ENCODE peak calls at places on chromosome 9, in ten cellular contexts. W, T, R, Z, M, G, J, B, F and D are unnamed samples.

GRCh38 chr9:6689893-6690634 is 44.5 kb upstream of the GLDC start:
- DNase-seq in B (no peak), M (no peak), Z (no peak), W (no peak), G (no peak), T (no peak), F (no peak), J (no peak), R (no peak), D (no peak)

GRCh38 chr9:129568560-129569505 is 52.1 kb downstream of the C9orf50 start:
- DNase-seq in M (no peak), W (no peak), R (peak), B (peak), J (peak), G (no peak), F (peak), T (no peak), Z (no peak), D (no peak)

GRCh38 chr9:35452481-35452880 is 37.4 kb upstream of the RUSC2 start:
- DNase-seq in Z (no peak), T (no peak), G (no peak), J (no peak), R (no peak), B (no peak), M (no peak), F (peak), W (no peak), D (no peak)

GRCh38 chr9:33287087-33287490 is 3.2 kb upstream of the NFX1 start:
- DNase-seq in G (peak), T (no peak), J (no peak), M (no peak), Z (no peak), B (peak), R (peak), F (peak), W (no peak), D (no peak)

GRCh38 chr9:135882011-135882410 is 25.3 kb downstream of the CAMSAP1 start:
- DNase-seq in Z (no peak), B (no peak), F (no peak), M (no peak), T (no peak), G (no peak), W (no peak), R (peak), J (no peak), D (no peak)

GRCh38 chr9:133141833-133142594 is 21.0 kb upstream of the RALGDS start:
- DNase-seq in R (peak), W (no peak), J (peak), T (no peak), B (peak), F (no peak), M (no peak), Z (no peak), G (peak), D (no peak)

GRCh38 chr9:131747352-131747751 is 7.5 kb upstream of the RAPGEF1 start:
- DNase-seq in T (no peak), M (no peak), F (peak), W (no peak), B (no peak), G (no peak), Z (no peak), J (no peak), R (no peak), D (no peak)

GRCh38 chr9:110370316-110370715 is 32.7 kb upstream of the TXNDC8 start:
- DNase-seq in R (no peak), G (no peak), T (no peak), F (no peak), W (no peak), J (no peak), Z (no peak), M (no peak), B (no peak), D (no peak)

GRCh38 chr9:112747094-112747493 is 3.5 kb upstream of the SNX30 start:
- DNase-seq in W (no peak), B (no peak), J (no peak), R (no peak), G (no peak), F (no peak), M (no peak), Z (no peak), T (no peak), D (no peak)

GRCh38 chr9:128727626-128728248 is 3.8 kb upstream of the ZDHHC12 start:
- DNase-seq in F (no peak), Z (no peak), M (no peak), R (no peak), G (no peak), T (no peak), B (no peak), J (no peak), W (no peak), D (no peak)

GRCh38 chr9:129161534-129161837 is 16.6 kb downstream of the IER5L start:
- DNase-seq in B (no peak), Z (no peak), R (no peak), G (no peak), J (no peak), M (no peak), T (no peak), W (no peak), F (no peak), D (no peak)

GRCh38 chr9:105142406-105143092 is 101.9 kb upstream of the SLC44A1 start:
- DNase-seq in Z (no peak), R (no peak), T (no peak), B (no peak), F (no peak), M (no peak), G (no peak), W (no peak), J (no peak), D (no peak)

GRCh38 chr9:104740596-104740995 is 6.9 kb upstream of the NIPSNAP3A start:
- DNase-seq in Z (no peak), M (no peak), R (no peak), B (no peak), F (no peak), W (no peak), T (no peak), J (no peak), G (no peak), D (no peak)

GRCh38 chr9:137762414-137763061 is 115.0 kb upstream of the CACNA1B start:
- DNase-seq in F (no peak), M (no peak), R (peak), T (no peak), Z (peak), W (no peak), G (no peak), J (no peak), B (peak), D (no peak)

GRCh38 chr9:1050125-1050895 is at the start of gene DMRT2:
- DNase-seq in F (peak), W (peak), R (peak), G (peak), T (peak), B (peak), Z (no peak), J (peak), M (no peak), D (no peak)
- H3K4me3 ChIP-seq in F (peak), W (peak), R (peak), G (peak), T (no peak), B (peak), Z (no peak), J (no peak), M (no peak), D (peak)

GRCh38 chr9:79551586-79551985 is 20.2 kb upstream of the TLE4 start:
- DNase-seq in B (no peak), M (no peak), G (no peak), R (no peak), J (no peak), W (no peak), F (no peak), T (no peak), Z (no peak), D (no peak)

GRCh38 chr9:79555474-79555873 is 16.3 kb upstream of the TLE4 start:
- DNase-seq in W (no peak), T (no peak), F (no peak), J (no peak), R (no peak), G (no peak), Z (no peak), B (no peak), M (no peak), D (no peak)

DNA sequence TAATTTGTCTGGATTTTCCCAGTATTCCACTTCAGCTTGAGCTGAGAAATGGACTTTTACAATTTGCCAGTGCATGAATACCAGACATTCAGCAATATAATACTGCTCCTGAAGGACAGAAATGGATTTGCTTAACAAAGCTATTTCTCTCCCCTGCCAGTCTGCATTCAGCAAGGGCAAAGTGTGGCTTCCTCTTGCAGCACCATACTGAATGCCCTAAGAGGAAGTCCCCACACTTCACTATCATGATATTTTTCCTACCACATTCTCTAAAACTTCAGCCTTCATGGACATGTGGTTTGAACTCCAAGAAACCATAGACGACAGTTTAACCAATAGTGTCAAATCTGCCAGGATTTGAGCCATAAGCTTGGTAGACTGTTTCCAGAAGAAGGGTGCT is 19.8 kb upstream of the TLE4 start:
- DNase-seq in M (no peak), Z (no peak), T (no peak), W (no peak), G (no peak), F (no peak), B (no peak), R (no peak), J (no peak), D (no peak)
- TF ChIP-seq POLR2AphosphoS5 in M (no peak), Z (no peak), T (no peak), W (no peak), G (no peak), F (no peak), B (no peak), R (no peak), J (no peak), D (no peak)

GRCh38 chr9:95264954-95265615 is 52.4 kb downstream of the FANCC start:
- DNase-seq in B (no peak), T (no peak), M (no peak), R (no peak), F (peak), Z (no peak), G (no peak), W (no peak), J (no peak), D (no peak)
- TF ChIP-seq CTCF in B (peak), T (peak), M (peak), R (peak), F (peak), Z (no peak), G (peak), W (peak), J (no peak), D (no peak)

GRCh38 chr9:113886933-113887332 is 10.8 kb downstream of the ZNF618 start:
- DNase-seq in G (no peak), T (no peak), M (no peak), B (no peak), J (no peak), Z (no peak), W (no peak), F (no peak), R (no peak), D (peak)
- H3K4me3 ChIP-seq in G (no peak), T (no peak), M (no peak), B (no peak), J (no peak), Z (no peak), W (peak), F (no peak), R (no peak), D (no peak)

DNA sequence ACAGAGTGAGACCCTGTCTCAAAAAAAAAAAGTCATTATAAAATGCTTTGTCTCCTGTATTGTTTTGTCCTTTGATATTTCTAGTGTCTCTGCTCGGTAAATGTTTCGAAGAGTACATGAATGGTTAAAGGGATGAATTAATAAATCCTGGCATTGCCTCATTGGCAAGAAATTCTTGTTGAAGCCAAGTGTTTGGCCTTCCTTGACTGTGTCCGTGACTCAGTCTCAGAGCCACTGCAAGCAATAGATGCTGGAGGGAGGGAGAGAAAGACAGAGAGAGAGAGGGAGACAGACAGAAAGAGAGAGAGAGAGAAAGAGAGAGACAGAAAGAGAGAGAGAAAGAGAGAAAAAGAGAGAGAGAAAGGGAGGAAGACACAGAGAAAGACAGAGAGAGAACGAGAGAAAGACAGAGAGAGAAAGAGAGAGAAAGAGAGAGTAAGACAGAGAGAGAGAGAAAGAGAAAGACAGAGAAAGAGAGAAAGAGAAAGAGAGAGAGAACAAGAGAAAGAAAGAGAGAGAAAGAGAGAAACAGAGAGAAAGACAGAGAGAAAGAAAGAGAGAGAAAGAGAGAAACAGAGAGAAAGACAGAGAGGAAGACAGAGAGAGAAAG is 72.6 kb upstream of the RXRA start:
- DNase-seq in F (no peak), R (no peak), J (no peak), T (no peak), W (no peak), Z (no peak), B (no peak), M (no peak), G (no peak), D (no peak)
- TF ChIP-seq POLR2AphosphoS5 in F (no peak), R (no peak), J (no peak), T (no peak), W (no peak), Z (no peak), B (no peak), M (no peak), G (no peak), D (no peak)

DNA sequence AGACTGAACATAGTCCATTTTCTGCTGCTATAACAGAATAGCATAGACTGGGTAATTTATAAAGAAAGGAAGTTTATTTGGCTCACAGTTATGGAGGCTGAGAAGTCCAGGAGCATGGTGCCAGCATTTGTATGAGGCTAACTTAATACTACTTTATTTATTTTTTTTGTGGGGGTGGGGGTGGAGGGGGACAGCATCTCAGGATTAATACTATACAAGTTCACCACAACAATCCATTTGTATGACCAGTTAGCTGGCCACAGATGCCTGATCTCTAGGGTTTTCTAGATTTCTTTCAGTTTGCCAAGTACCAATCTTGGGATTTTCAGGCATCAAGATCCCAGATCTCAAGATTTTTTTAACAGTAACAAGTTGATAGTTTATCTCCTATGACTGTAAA is 20.3 kb downstream of the ANGPTL2 start:
- DNase-seq in G (no peak), F (no peak), B (no peak), W (no peak), M (no peak), R (no peak), J (no peak), Z (no peak), T (no peak), D (no peak)
- TF ChIP-seq CTCF in G (no peak), F (no peak), B (no peak), W (no peak), M (no peak), R (no peak), J (no peak), Z (no peak), T (no peak), D (no peak)